ENCODE peak calls at places on chromosomes 12 and 14, in five cellular contexts. L is upper lobe of right lung, A is cardiac muscle cell, Q is lower leg skin, R is H9. O is an unnamed sample.

GRCh38 chr12:116366456-116366776 is 88.9 kb upstream of the MED13L start:
- DNase-seq in L (peak), R (no peak), Q (no peak), A (no peak), O (no peak)

GRCh38 chr12:18323159-18323558 is 61.8 kb downstream of the PIK3C2G start:
- DNase-seq in L (no peak), R (no peak), Q (no peak), A (peak), O (no peak)

GRCh38 chr12:1443421-1444141 is 150.8 kb downstream of the FBXL14 start:
- DNase-seq in R (no peak), Q (no peak), A (peak), L (no peak), O (no peak)

GRCh38 chr14:50318031-50318626 is 6.0 kb downstream of the DMAC2L start:
- DNase-seq in L (no peak), R (no peak), Q (no peak), A (peak), O (no peak)

GRCh38 chr14:74634964-74635363 is 22.9 kb upstream of the LTBP2 start:
- DNase-seq in L (no peak), R (no peak), Q (no peak), A (no peak), O (no peak)

GRCh38 chr12:57435288-57435687 is 704 bp downstream of the INHBC start:
- DNase-seq in R (no peak), L (no peak), A (peak), Q (no peak), O (no peak)

GRCh38 chr14:93231129-93231979 is 24.3 kb downstream of the UBR7 start:
- DNase-seq in L (peak), Q (no peak), A (peak), R (no peak), O (no peak)

GRCh38 chr12:93198086-93198485 is 179.6 kb upstream of the NUDT4 start:
- DNase-seq in Q (no peak), L (no peak), R (no peak), A (no peak), O (no peak)

GRCh38 chr12:94983321-94983720 is 20.2 kb downstream of the NDUFA12 start:
- DNase-seq in A (no peak), L (no peak), Q (no peak), R (no peak), O (no peak)

GRCh38 chr12:79883216-79883615 is 51.7 kb downstream of the PPP1R12A start:
- DNase-seq in R (no peak), L (no peak), Q (no peak), A (peak), O (no peak)

GRCh38 chr12:122228092-122228491 is 2.2 kb upstream of the DIABLO start:
- DNase-seq in A (no peak), R (no peak), L (no peak), Q (no peak), O (no peak)

GRCh38 chr12:111363578-111363977 is 5.3 kb downstream of the PHETA1 start:
- DNase-seq in L (no peak), Q (no peak), A (peak), R (no peak), O (no peak)

GRCh38 chr12:79439179-79439825 is 251.5 kb downstream of the PAWR start:
- DNase-seq in L (no peak), R (no peak), A (no peak), Q (no peak), O (no peak)

GRCh38 chr14:64707661-64708060 is 3.4 kb downstream of the PLEKHG3 start:
- DNase-seq in R (no peak), Q (no peak), A (peak), L (no peak), O (no peak)

DNA sequence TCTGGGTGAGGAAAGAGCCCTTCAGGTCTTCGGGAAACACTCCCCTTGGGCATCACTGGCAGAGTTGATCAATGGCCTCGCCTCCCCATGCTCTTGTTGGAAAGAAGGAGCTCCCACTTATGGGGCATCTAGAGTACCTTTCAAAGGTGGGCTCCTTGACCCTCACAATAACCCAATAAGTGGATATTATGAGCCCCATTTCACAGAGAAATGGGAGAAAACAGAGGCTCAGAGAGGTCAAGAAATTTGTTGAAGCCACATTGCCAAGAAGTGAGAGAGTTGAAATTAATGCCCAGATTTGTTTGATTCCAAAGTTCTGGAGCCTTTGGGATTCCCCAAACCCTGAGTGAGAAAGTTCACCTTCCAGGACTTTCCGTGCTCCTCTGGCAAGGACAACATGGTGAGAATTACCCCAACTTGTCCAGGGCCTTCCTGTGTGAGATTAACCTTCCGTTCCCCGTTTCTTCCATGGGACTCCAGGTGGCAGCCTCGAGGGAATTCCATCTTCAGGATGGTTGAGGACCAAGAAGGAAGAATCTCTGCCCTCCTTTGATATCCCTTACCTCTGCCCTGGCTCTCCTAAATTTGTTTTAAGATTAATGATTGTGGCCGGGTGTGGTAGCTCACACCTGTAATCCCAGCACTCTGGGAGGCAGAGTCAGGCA is 7.5 kb upstream of the CHD4 start:
- DNase-seq in Q (no peak), L (no peak), R (peak), A (no peak), O (no peak)
- TF ChIP-seq CTCF in Q (no peak), L (no peak), R (peak), A (peak), O (no peak)

GRCh38 chr12:102958073-102958829 is 777 bp downstream of the ASCL1 start:
- DNase-seq in A (peak), R (peak), Q (no peak), L (no peak), O (no peak)
- TF ChIP-seq CTCF in A (no peak), R (no peak), Q (no peak), L (no peak), O (no peak)

GRCh38 chr14:81991998-81992397 is 458.3 kb upstream of the SEL1L start:
- DNase-seq in Q (no peak), L (no peak), A (no peak), R (no peak), O (no peak)

GRCh38 chr14:81986005-81986404 is 452.4 kb upstream of the SEL1L start:
- DNase-seq in A (no peak), L (no peak), R (no peak), Q (no peak), O (no peak)

GRCh38 chr14:81990312-81990761 is 456.7 kb upstream of the SEL1L start:
- DNase-seq in A (peak), R (peak), L (no peak), Q (peak), O (peak)
- TF ChIP-seq CTCF in A (peak), R (peak), L (peak), Q (no peak), O (peak)

GRCh38 chr12:119964123-119964522 is 24.9 kb upstream of the BICDL1 start:
- DNase-seq in L (no peak), Q (no peak), A (no peak), R (no peak), O (no peak)
- TF ChIP-seq CTCF in L (no peak), Q (no peak), A (no peak), R (no peak), O (no peak)

GRCh38 chr14:99554184-99554583 is 49.8 kb downstream of the CCDC85C start:
- DNase-seq in R (no peak), A (no peak), L (no peak), Q (no peak), O (no peak)
- TF ChIP-seq CTCF in R (no peak), A (no peak), L (no peak), Q (no peak), O (no peak)

GRCh38 chr14:90294872-90295271 is 36.9 kb downstream of the NRDE2 start:
- DNase-seq in A (peak), R (no peak), L (no peak), Q (no peak), O (no peak)

GRCh38 chr14:90290612-90291011 is 34.3 kb downstream of the PSMC1 start:
- DNase-seq in R (no peak), Q (no peak), A (no peak), L (no peak), O (no peak)

GRCh38 chr14:90295870-90296516 is 35.7 kb downstream of the NRDE2 start:
- DNase-seq in R (no peak), A (peak), Q (no peak), L (no peak), O (no peak)

GRCh38 chr14:90291699-90292098 is 35.3 kb downstream of the PSMC1 start:
- DNase-seq in A (no peak), R (no peak), L (no peak), Q (no peak), O (no peak)

GRCh38 chr14:90293766-90294471 is 37.6 kb downstream of the PSMC1 start:
- DNase-seq in L (no peak), R (no peak), A (no peak), Q (no peak), O (no peak)
- TF ChIP-seq CTCF in L (no peak), R (no peak), A (no peak), Q (no peak), O (no peak)

GRCh38 chr12:132458441-132459225 is 31.3 kb upstream of the FBRSL1 start:
- DNase-seq in A (no peak), Q (no peak), R (no peak), L (no peak), O (no peak)

GRCh38 chr12:132459270-132459669 is 30.7 kb upstream of the FBRSL1 start:
- DNase-seq in Q (no peak), L (no peak), R (no peak), A (no peak), O (no peak)

GRCh38 chr12:132461526-132461925 is 28.4 kb upstream of the FBRSL1 start:
- DNase-seq in A (no peak), L (no peak), Q (no peak), R (no peak), O (no peak)

GRCh38 chr12:132462778-132463177 is 27.2 kb upstream of the FBRSL1 start:
- DNase-seq in Q (no peak), R (no peak), L (no peak), A (no peak), O (no peak)

GRCh38 chr12:132460571-132460970 is 29.4 kb upstream of the FBRSL1 start:
- DNase-seq in Q (no peak), R (no peak), A (no peak), L (no peak), O (no peak)
- TF ChIP-seq CTCF in Q (no peak), R (peak), A (peak), L (peak), O (peak)

O was measured in GM12864.